ENCODE peak calls at places on chromosomes 11 and 22, in four cellular contexts. J is cardiac muscle cell, G is right lobe of liver, R is fibroblast of lung. S is an unnamed sample.

GRCh38 chr11:19428206-19429001 is 187.7 kb upstream of the E2F8 start:
- DNase-seq in J (no peak), G (no peak), R (no peak), S (no peak)

GRCh38 chr11:130070829-130071205 is 1.1 kb downstream of the APLP2 start:
- DNase-seq in J (peak), G (no peak), R (peak), S (no peak)

GRCh38 chr11:69398529-69399492 is 82.7 kb upstream of the LINC01488 start:
- DNase-seq in J (no peak), G (peak), R (peak), S (peak)

GRCh38 chr22:45966320-45966891 is 10.6 kb downstream of the WNT7B start:
- DNase-seq in J (no peak), G (no peak), R (peak), S (no peak)

GRCh38 chr11:29751618-29752017 is 265.2 kb downstream of the KCNA4 start:
- DNase-seq in J (no peak), G (no peak), R (peak), S (no peak)

GRCh38 chr22:48570912-48571311 is 1256.8 kb downstream of the BRD1 start:
- DNase-seq in J (no peak), G (no peak), R (no peak), S (no peak)

GRCh38 chr11:57758174-57758573 is 3.4 kb upstream of the CTNND1 start:
- DNase-seq in J (no peak), G (no peak), R (no peak), S (no peak)

GRCh38 chr11:79276900-79277299 is 163.9 kb downstream of the TENM4 start:
- DNase-seq in J (no peak), G (no peak), R (no peak), S (no peak)

GRCh38 chr11:8805256-8805655 is 105.7 kb upstream of the AKIP1 start:
- DNase-seq in J (no peak), G (no peak), R (no peak), S (no peak)

GRCh38 chr11:128893578-128894295 is 2.6 kb downstream of the KCNJ5 start:
- DNase-seq in J (no peak), G (no peak), R (no peak), S (no peak)

GRCh38 chr11:85752890-85753581 is 57.9 kb downstream of the SYTL2 start:
- DNase-seq in J (no peak), G (no peak), R (no peak), S (no peak)

GRCh38 chr11:103061656-103062055 is 30.3 kb downstream of the DCUN1D5 start:
- DNase-seq in J (no peak), G (no peak), R (no peak), S (no peak)

GRCh38 chr22:16912281-16912680 is 87.1 kb upstream of the XKR3 start:
- DNase-seq in J (no peak), G (no peak), R (no peak), S (no peak)

GRCh38 chr11:18540207-18541009 is 13.7 kb upstream of the TSG101 start:
- DNase-seq in J (peak), G (no peak), R (peak), S (no peak)

GRCh38 chr11:85941380-85941973 is 86.3 kb downstream of the CCDC83 start:
- DNase-seq in J (peak), G (no peak), R (peak), S (peak)

GRCh38 chr11:29780756-29781155 is 236.1 kb downstream of the KCNA4 start:
- DNase-seq in J (no peak), G (no peak), R (no peak), S (no peak)

GRCh38 chr11:61834278-61835004 is 6.3 kb downstream of the FADS2 start:
- DNase-seq in J (peak), G (no peak), R (peak), S (peak)

GRCh38 chr22:17119481-17120202 is 1.5 kb downstream of the TMEM121B start:
- DNase-seq in J (peak), G (peak), R (no peak), S (no peak)

GRCh38 chr22:44023404-44024287 is 456 bp upstream of the PARVB start:
- DNase-seq in J (peak), G (peak), R (peak), S (no peak)

GRCh38 chr22:41290262-41291221 is 4.6 kb upstream of the RANGAP1 start:
- DNase-seq in J (peak), G (no peak), R (peak), S (peak)

GRCh38 chr22:42300286-42301071 is 30.0 kb upstream of the TCF20 start:
- DNase-seq in J (no peak), G (no peak), R (no peak), S (no peak)

GRCh38 chr11:16160146-16160545 is 196.2 kb downstream of the SOX6 start:
- DNase-seq in J (no peak), G (no peak), R (no peak), S (no peak)

GRCh38 chr11:68257477-68258362 is 14.1 kb downstream of the C11orf24 start:
- DNase-seq in J (peak), G (peak), R (peak), S (peak)
- TF ChIP-seq CTCF in J (peak), G (peak), R (peak), S (peak)

GRCh38 chr22:49632199-49633009 is 195.3 kb downstream of the BRD1 start:
- DNase-seq in J (peak), G (peak), R (peak), S (peak)

GRCh38 chr22:49630448-49630946 is 197.2 kb downstream of the BRD1 start:
- DNase-seq in J (no peak), G (peak), R (no peak), S (no peak)

GRCh38 chr22:49634006-49634772 is 193.5 kb downstream of the BRD1 start:
- DNase-seq in J (no peak), G (peak), R (no peak), S (no peak)

GRCh38 chr22:49629586-49630447 is 197.9 kb downstream of the BRD1 start:
- DNase-seq in J (no peak), G (peak), R (no peak), S (no peak)

GRCh38 chr22:49633010-49633324 is 194.7 kb downstream of the BRD1 start:
- DNase-seq in J (no peak), G (peak), R (no peak), S (no peak)
- H3K27ac ChIP-seq in J (no peak), G (no peak), R (no peak), S (no peak)

GRCh38 chr11:56659755-56660154 is 3.7 kb upstream of the OR5AR1 start:
- DNase-seq in J (no peak), G (no peak), R (no peak), S (no peak)
- H3K4me3 ChIP-seq in J (no peak), G (no peak), R (no peak), S (no peak)

GRCh38 chr11:13486926-13487660 is 8.7 kb downstream of the PTH start:
- DNase-seq in J (peak), G (peak), R (no peak), S (peak)

GRCh38 chr11:13487661-13488030 is 8.2 kb downstream of the PTH start:
- DNase-seq in J (peak), G (no peak), R (no peak), S (peak)
- TF ChIP-seq CTCF in J (peak), G (peak), R (no peak), S (peak)

DNA sequence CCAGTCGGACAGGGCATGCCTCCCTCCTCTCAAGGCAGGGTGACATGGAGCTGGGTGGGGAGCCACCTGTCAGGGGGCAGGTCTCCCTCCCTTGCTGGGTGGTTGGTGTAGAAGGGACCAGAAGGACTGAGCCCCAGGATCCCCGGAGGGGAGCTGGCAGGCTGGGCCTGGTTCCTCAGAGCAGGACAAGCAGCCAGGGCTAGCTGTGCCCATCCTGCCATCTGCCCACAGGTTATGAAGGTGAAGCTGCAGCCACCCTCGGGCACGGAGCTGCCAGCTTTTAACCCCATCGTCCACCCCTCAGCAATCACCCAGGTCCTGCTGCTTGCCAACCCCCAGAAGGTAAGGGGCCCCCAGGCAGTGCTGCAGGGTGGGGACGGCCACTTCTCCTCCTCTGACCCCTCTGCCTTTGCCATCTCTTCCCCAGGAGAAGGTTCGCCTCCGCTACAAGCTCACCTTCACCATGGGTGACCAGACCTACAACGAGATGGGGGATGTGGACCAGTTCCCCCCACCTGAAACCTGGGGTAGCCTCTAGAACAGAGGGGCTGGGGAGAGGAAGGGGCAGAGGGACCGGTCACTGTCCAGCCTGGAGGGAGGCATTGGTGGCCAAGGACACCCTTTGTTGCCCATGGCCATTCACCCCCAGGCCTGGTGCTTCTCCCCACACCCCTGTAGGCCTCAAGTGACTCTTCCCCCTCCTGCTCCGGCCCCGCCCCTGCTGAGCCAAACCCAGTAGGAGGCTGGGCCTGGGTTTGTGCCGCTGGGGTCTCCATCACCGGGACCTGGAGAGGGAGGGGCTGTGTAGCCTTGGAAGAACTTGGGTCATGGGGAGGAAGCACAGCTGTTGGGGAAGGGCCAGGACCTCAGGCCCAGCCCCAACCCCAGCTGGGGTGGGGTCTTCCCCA is 7.0 kb upstream of the SH3BP1 start:
- DNase-seq in J (no peak), G (no peak), R (no peak), S (no peak)
- H3K27ac ChIP-seq in J (peak), G (peak), R (peak), S (no peak)